ENCODE peak calls at places on chromosome 4, in four cellular contexts. N, C, L and Q are unnamed samples. For H3K9me3, the result is how much of the 10 kb centered on the place peaks cover.

GRCh38 chr4:52712991-52713275 is 38.3 kb downstream of the ERVMER34-1 start:
- DNase-seq in N (no peak), C (no peak), L (no peak), Q (no peak)

GRCh38 chr4:76195326-76195725 is 18.3 kb downstream of the SCARB2 start:
- DNase-seq in N (no peak), C (no peak), L (no peak), Q (no peak)

GRCh38 chr4:165324203-165324917 is 3.1 kb upstream of the MSMO1 start:
- DNase-seq in N (no peak), C (no peak), L (no peak), Q (no peak)

GRCh38 chr4:56821394-56822263 is at the start of gene SPINK2:
- DNase-seq in N (peak), C (no peak), L (no peak), Q (peak)

GRCh38 chr4:122091836-122092235 is 60.3 kb upstream of the BLTP1 start:
- DNase-seq in N (no peak), C (no peak), L (no peak), Q (no peak)

GRCh38 chr4:176193126-176193525 is 2.3 kb downstream of the SPATA4 start:
- DNase-seq in N (no peak), C (no peak), L (no peak), Q (no peak)

GRCh38 chr4:146336413-146336807 is 122.1 kb downstream of the REELD1 start:
- DNase-seq in N (no peak), C (peak), L (no peak), Q (no peak)

GRCh38 chr4:11424000-11424399 is 4.7 kb downstream of the HS3ST1 start:
- DNase-seq in N (no peak), C (peak), L (no peak), Q (peak)

GRCh38 chr4:114677346-114677979 is 78.9 kb downstream of the UGT8 start:
- DNase-seq in N (no peak), C (no peak), L (no peak), Q (no peak)

GRCh38 chr4:71210831-71211230 is 128.0 kb upstream of the SLC4A4 start:
- DNase-seq in N (no peak), C (no peak), L (no peak), Q (no peak)

GRCh38 chr4:105714071-105714521 is 5.5 kb downstream of the GSTCD start:
- DNase-seq in N (no peak), C (no peak), L (no peak), Q (no peak)

GRCh38 chr4:118969359-118969758 is 80.7 kb downstream of the SYNPO2 start:
- DNase-seq in N (peak), C (peak), L (no peak), Q (peak)

GRCh38 chr4:112552668-112553067 is 36.7 kb upstream of the NEUROG2 start:
- DNase-seq in N (peak), C (peak), L (no peak), Q (no peak)

GRCh38 chr4:445410-445809 is 53.5 kb downstream of the ZNF721 start:
- DNase-seq in N (no peak), C (no peak), L (no peak), Q (no peak)
- H3K9me3 ChIP-seq in N (half or more), C (half or more), L (half or more), Q (half or more)

DNA sequence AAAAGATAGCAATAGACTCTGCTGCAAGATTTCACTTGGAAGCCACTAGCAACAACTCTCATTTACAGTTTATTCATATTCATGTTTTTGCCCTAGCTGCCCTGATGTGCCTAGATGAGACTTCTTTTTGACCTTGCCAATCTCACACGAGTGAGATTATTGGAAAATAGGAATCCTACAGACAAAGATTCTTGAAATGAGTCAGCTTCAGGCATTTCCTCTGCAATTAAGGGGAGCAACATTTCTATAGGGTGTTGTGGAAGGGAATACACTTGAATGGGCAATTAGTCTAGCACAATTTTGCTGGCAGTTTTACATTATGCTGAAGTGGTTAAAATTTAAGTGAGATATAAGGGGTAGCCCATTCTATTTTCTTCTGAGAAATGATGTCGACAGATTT is 217.0 kb upstream of the FAT4 start:
- DNase-seq in N (no peak), C (no peak), L (no peak), Q (no peak)
- TF ChIP-seq ZNF274 in N (no peak), C (no peak), L (no peak), Q (no peak)

GRCh38 chr4:66169341-66169740 is 499.1 kb upstream of the EPHA5 start:
- DNase-seq in N (no peak), C (peak), L (no peak), Q (peak)
- TF ChIP-seq YY1 in N (no peak), C (no peak), L (no peak), Q (no peak)

GRCh38 chr4:1591107-1591506 is 93.0 kb downstream of the FAM53A start:
- DNase-seq in N (no peak), C (no peak), L (no peak), Q (no peak)

GRCh38 chr4:1592179-1593037 is 91.7 kb downstream of the FAM53A start:
- DNase-seq in N (no peak), C (no peak), L (no peak), Q (no peak)

GRCh38 chr4:1588306-1588705 is 95.8 kb downstream of the FAM53A start:
- DNase-seq in N (no peak), C (no peak), L (no peak), Q (no peak)

GRCh38 chr4:1590244-1590643 is 93.9 kb downstream of the FAM53A start:
- DNase-seq in N (no peak), C (no peak), L (no peak), Q (no peak)

DNA sequence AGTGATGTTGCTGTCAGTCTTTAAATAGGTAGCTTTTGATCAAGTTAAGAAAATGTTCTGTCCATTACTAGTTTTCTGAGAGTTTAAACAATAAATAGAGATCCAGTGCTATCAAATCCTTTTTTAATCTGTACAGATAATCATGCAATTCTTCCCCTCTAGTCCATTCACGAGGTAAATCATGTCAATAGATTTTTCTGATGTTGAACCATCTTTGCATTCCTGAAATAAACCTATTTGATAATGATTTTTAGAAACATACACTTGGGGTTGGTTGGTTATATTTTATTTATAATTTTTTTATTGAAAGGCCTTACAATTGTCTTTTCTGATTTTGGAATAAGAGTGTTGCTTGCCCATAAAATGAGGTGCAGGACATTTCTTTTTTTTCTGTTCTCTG is 95.0 kb downstream of the FAM53A start:
- DNase-seq in N (no peak), C (no peak), L (no peak), Q (no peak)
- H3K9me3 ChIP-seq in N (under half), C (under half), L (under half), Q (under half)